ENCODE peak calls at places on chromosomes 11 and 22, in six cellular contexts. J is brain microvascular endothelial cell, S is Calu3, M is heart left ventricle, W is fibroblast of pulmonary artery, Z is esophagus squamous epithelium. C is an unnamed sample.

GRCh38 chr11:61972112-61972795 is 4.8 kb upstream of the FTH1 start:
- DNase-seq in J (peak), S (peak), M (no peak), W (no peak), Z (no peak), C (peak)

GRCh38 chr11:127925430-127925829 is 661.9 kb downstream of the ETS1 start:
- DNase-seq in J (peak), S (no peak), M (no peak), W (peak), Z (no peak), C (no peak)

GRCh38 chr22:32531955-32532818 is 57.6 kb downstream of the FBXO7 start:
- DNase-seq in J (peak), S (peak), M (peak), W (peak), Z (no peak), C (peak)

GRCh38 chr11:15819679-15820286 is 536.6 kb downstream of the SOX6 start:
- DNase-seq in J (peak), S (peak), M (peak), W (peak), Z (peak), C (no peak)

GRCh38 chr22:19271273-19271855 is 20.2 kb downstream of the CLTCL1 start:
- DNase-seq in J (no peak), S (no peak), M (no peak), W (no peak), Z (no peak), C (no peak)

GRCh38 chr11:115981814-115982471 is 477.7 kb upstream of the CADM1 start:
- DNase-seq in J (no peak), S (no peak), M (no peak), W (no peak), Z (no peak), C (no peak)

GRCh38 chr11:8810331-8811301 is 100.4 kb upstream of the AKIP1 start:
- DNase-seq in J (peak), S (peak), M (peak), W (peak), Z (no peak), C (peak)

GRCh38 chr11:13076961-13077360 is 67.8 kb downstream of the RASSF10 start:
- DNase-seq in J (no peak), S (peak), M (no peak), W (no peak), Z (no peak), C (no peak)

GRCh38 chr11:2998073-2998850 is 6.1 kb upstream of the NAP1L4 start:
- DNase-seq in J (no peak), S (no peak), M (no peak), W (no peak), Z (no peak), C (no peak)

GRCh38 chr11:68370211-68371111 is 58.1 kb downstream of the LRP5 start:
- DNase-seq in J (peak), S (no peak), M (peak), W (no peak), Z (no peak), C (no peak)

GRCh38 chr22:46193898-46194310 is 43.6 kb downstream of the PPARA start:
- DNase-seq in J (no peak), S (no peak), M (no peak), W (no peak), Z (no peak), C (no peak)
- TF ChIP-seq CTCF in J (no peak), S (no peak), M (no peak), W (no peak), Z (no peak), C (no peak)

GRCh38 chr22:31139866-31140716 is at the start of gene PLA2G3:
- DNase-seq in J (peak), S (no peak), M (peak), W (peak), Z (no peak), C (no peak)
- TF ChIP-seq CTCF in J (peak), S (no peak), M (no peak), W (no peak), Z (peak), C (no peak)

GRCh38 chr11:5317301-5317700 is 6.8 kb downstream of the OR51B2 start:
- DNase-seq in J (no peak), S (no peak), M (no peak), W (no peak), Z (no peak), C (no peak)
- TF ChIP-seq CTCF in J (no peak), S (no peak), M (no peak), W (no peak), Z (no peak), C (no peak)

GRCh38 chr11:58275002-58275401 is 6.9 kb upstream of the OR10W1 start:
- DNase-seq in J (no peak), S (no peak), M (no peak), W (no peak), Z (no peak), C (no peak)
- TF ChIP-seq CTCF in J (no peak), S (no peak), M (no peak), W (no peak), Z (no peak), C (no peak)

GRCh38 chr22:36334081-36334831 is 53.5 kb downstream of the MYH9 start:
- DNase-seq in J (no peak), S (no peak), M (no peak), W (no peak), Z (no peak), C (no peak)
- TF ChIP-seq CTCF in J (peak), S (no peak), M (peak), W (peak), Z (peak), C (no peak)

GRCh38 chr11:18536195-18536594 is 9.5 kb upstream of the TSG101 start:
- DNase-seq in J (no peak), S (no peak), M (no peak), W (no peak), Z (no peak), C (no peak)

GRCh38 chr11:18540207-18541009 is 13.7 kb upstream of the TSG101 start:
- DNase-seq in J (no peak), S (no peak), M (no peak), W (peak), Z (no peak), C (no peak)
- TF ChIP-seq CTCF in J (peak), S (no peak), M (peak), W (peak), Z (peak), C (peak)

GRCh38 chr22:17234144-17234623 is 14.9 kb upstream of the ADA2 start:
- DNase-seq in J (no peak), S (no peak), M (no peak), W (peak), Z (no peak), C (no peak)
- TF ChIP-seq CTCF in J (no peak), S (no peak), M (no peak), W (peak), Z (no peak), C (no peak)

GRCh38 chr11:133581091-133581490 is 48.8 kb upstream of the OPCML start:
- DNase-seq in J (no peak), S (no peak), M (no peak), W (no peak), Z (no peak), C (no peak)

GRCh38 chr11:133579165-133580031 is 47.1 kb upstream of the OPCML start:
- DNase-seq in J (no peak), S (no peak), M (no peak), W (no peak), Z (no peak), C (no peak)

GRCh38 chr11:133570376-133570775 is 38.1 kb upstream of the OPCML start:
- DNase-seq in J (no peak), S (no peak), M (no peak), W (no peak), Z (no peak), C (no peak)

GRCh38 chr11:133577403-133577802 is 45.1 kb upstream of the OPCML start:
- DNase-seq in J (no peak), S (no peak), M (no peak), W (no peak), Z (no peak), C (no peak)

DNA sequence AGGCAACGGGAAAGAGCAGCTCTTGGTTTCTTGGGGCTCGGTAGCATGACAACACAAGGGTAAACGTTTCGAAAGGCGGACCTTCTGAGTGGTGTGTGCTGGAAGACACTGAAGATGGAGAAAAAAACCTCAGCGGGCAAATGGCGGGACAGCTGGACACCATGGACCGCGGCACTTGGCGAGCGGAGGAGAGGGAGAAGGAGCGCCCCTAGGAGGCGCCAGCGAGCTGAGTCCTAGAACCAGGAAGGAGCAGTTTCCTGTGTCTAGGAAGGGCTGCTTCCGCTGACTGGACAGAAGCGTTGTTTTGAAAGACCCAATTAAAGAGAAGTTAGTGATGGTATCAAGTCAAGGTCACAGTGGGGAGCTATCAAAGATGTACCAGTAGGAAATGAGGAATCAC is 44.0 kb upstream of the OPCML start:
- DNase-seq in J (no peak), S (no peak), M (no peak), W (no peak), Z (no peak), C (no peak)
- TF ChIP-seq CTCF in J (peak), S (no peak), M (no peak), W (no peak), Z (no peak), C (no peak)

DNA sequence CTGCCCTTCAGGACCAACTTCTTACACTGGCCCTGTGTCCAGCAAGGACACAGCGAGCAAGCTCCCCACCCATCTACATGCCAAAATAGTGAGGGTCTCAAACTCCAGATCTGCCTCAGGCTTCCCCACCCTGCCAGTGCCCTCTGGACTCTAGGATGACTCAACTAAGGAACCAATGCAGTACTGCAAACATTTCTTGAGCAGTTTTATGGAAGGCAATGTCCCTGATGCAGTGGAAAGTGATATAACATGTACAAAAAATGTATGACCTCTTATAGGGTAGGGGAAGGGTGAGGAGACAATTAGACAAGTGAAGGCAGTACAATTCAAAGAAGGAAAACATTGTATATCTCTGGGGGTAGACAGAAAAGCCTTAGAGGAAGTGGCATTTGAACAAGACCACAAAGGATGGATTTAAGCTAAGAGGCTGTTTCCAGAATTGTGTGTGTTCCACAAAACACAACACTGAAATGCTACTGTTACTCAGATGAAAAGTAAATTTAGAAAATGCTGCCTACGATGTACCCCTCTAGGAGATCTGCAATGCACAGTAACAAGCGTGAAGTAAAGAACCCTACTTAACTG is 47.3 kb downstream of the RAB30 start:
- DNase-seq in J (no peak), S (no peak), M (no peak), W (no peak), Z (no peak), C (no peak)
- TF ChIP-seq CTCF in J (no peak), S (no peak), M (no peak), W (no peak), Z (no peak), C (no peak)

GRCh38 chr11:70378506-70379134 is 19.7 kb upstream of the CTTN start:
- DNase-seq in J (no peak), S (no peak), M (no peak), W (no peak), Z (no peak), C (no peak)
- TF ChIP-seq CTCF in J (peak), S (peak), M (peak), W (peak), Z (no peak), C (no peak)

C was measured in AG09319.